ENCODE peak calls at places on chromosomes 12 and 14, in eight cellular contexts. S is foreskin keratinocyte, F is tibial artery, C is mucosa of descending colon, R is fibroblast of lung, I is left lung, J is dorsolateral prefrontal cortex, O is BJ. W is an unnamed sample.

GRCh38 chr12:59113831-59114273 is 193.5 kb upstream of the LRIG3 start:
- DNase-seq in S (peak), F (peak), C (peak), R (peak), I (peak), J (peak), O (peak), W (peak)

GRCh38 chr12:92992041-92992440 is 62.9 kb upstream of the EEA1 start:
- DNase-seq in S (no peak), F (no peak), C (no peak), R (peak), I (no peak), J (no peak), O (peak), W (no peak)

GRCh38 chr12:57842342-57843294 is 3.9 kb downstream of the CTDSP2 start:
- DNase-seq in S (no peak), F (no peak), C (no peak), R (no peak), I (no peak), J (no peak), O (no peak), W (no peak)

GRCh38 chr14:32513571-32514009 is 184.5 kb downstream of the AKAP6 start:
- DNase-seq in S (no peak), F (no peak), C (no peak), R (peak), I (no peak), J (no peak), O (no peak), W (no peak)

GRCh38 chr12:47095446-47096236 is 15.9 kb upstream of the AMIGO2 start:
- DNase-seq in S (peak), F (no peak), C (no peak), R (peak), I (no peak), J (no peak), O (peak), W (no peak)

GRCh38 chr14:58118097-58118496 is 33.9 kb downstream of the ARMH4 start:
- DNase-seq in S (no peak), F (no peak), C (no peak), R (no peak), I (no peak), J (no peak), O (no peak), W (no peak)

GRCh38 chr12:120249875-120250795 is 15.4 kb downstream of the PXN start:
- DNase-seq in S (no peak), F (peak), C (peak), R (no peak), I (peak), J (no peak), O (no peak), W (no peak)

GRCh38 chr12:11785722-11786121 is 136.2 kb downstream of the ETV6 start:
- DNase-seq in S (peak), F (no peak), C (no peak), R (peak), I (no peak), J (no peak), O (no peak), W (no peak)

GRCh38 chr12:68792952-68793351 is 15.0 kb upstream of the MDM2 start:
- DNase-seq in S (no peak), F (no peak), C (no peak), R (peak), I (no peak), J (no peak), O (no peak), W (no peak)

GRCh38 chr12:124426594-124427550 is 132.0 kb downstream of the RFLNA start:
- DNase-seq in S (no peak), F (no peak), C (peak), R (no peak), I (no peak), J (no peak), O (no peak), W (no peak)

GRCh38 chr12:27193854-27194544 is 50.1 kb upstream of the STK38L start:
- DNase-seq in S (peak), F (peak), C (no peak), R (peak), I (no peak), J (no peak), O (peak), W (no peak)

GRCh38 chr12:116692605-116693004 is 45.3 kb downstream of the SPRING1 start:
- DNase-seq in S (no peak), F (no peak), C (no peak), R (no peak), I (no peak), J (no peak), O (no peak), W (no peak)

GRCh38 chr12:116691636-116692035 is 46.2 kb downstream of the SPRING1 start:
- DNase-seq in S (no peak), F (no peak), C (no peak), R (no peak), I (no peak), J (no peak), O (no peak), W (no peak)

GRCh38 chr12:116695464-116695725 is 42.5 kb downstream of the SPRING1 start:
- DNase-seq in S (no peak), F (no peak), C (no peak), R (no peak), I (no peak), J (no peak), O (no peak), W (no peak)

GRCh38 chr12:116694653-116695463 is 43.0 kb downstream of the SPRING1 start:
- DNase-seq in S (no peak), F (no peak), C (no peak), R (no peak), I (no peak), J (no peak), O (no peak), W (peak)

GRCh38 chr12:116693259-116694227 is 44.3 kb downstream of the SPRING1 start:
- DNase-seq in S (no peak), F (no peak), C (no peak), R (no peak), I (no peak), J (no peak), O (no peak), W (no peak)
- TF ChIP-seq CTCF in S (no peak), F (no peak), C (no peak), R (no peak), I (no peak), J (no peak), O (peak), W (no peak)

GRCh38 chr14:71309756-71310155 is 402.5 kb downstream of the PCNX1 start:
- DNase-seq in S (no peak), F (no peak), C (no peak), R (no peak), I (no peak), J (no peak), O (no peak), W (no peak)
- TF ChIP-seq CTCF in S (peak), F (no peak), C (no peak), R (no peak), I (no peak), J (no peak), O (no peak), W (peak)

GRCh38 chr14:93395227-93395626 is 35.5 kb upstream of the UNC79 start:
- DNase-seq in S (no peak), F (no peak), C (no peak), R (no peak), I (no peak), J (no peak), O (no peak), W (no peak)
- TF ChIP-seq CTCF in S (no peak), F (no peak), C (no peak), R (no peak), I (no peak), J (no peak), O (no peak), W (no peak)

DNA sequence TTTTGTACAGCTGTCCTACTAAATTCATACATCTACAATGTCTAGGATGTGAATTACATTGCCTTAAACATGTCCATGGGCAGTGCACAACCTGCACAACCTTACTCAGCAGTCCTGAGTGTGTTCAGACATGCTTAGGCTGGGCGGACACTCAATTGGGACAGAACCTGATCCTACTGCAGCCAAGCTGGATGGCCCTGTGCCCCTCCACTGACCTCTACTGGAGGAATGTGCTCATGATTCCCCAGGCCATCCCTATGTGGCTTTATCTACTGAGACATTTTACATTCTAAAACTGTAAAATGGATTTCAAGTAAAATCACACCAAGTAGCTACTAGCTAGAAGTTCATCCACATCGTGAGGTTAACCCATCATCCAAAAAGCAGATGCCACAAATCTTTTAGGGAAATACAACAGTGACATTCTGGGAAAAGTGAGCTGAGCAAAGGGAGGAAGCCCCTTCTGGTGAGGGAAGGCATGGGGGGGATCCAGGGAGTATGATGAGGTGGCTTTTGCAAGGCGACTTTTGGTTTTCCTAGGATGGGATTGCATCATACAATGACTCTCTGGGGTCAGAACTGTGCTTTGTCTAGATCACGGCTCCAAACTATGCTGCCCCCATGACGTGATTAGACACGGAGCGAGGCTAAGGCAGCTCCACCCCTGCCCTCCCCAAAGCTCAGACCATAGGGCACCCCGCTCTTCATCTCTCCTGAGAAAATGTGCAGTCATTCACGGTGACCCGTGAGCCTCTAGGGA is 911.7 kb upstream of the TMEM132C start:
- DNase-seq in S (no peak), F (no peak), C (no peak), R (no peak), I (no peak), J (no peak), O (no peak), W (no peak)
- TF ChIP-seq CTCF in S (peak), F (no peak), C (no peak), R (peak), I (no peak), J (no peak), O (peak), W (peak)

DNA sequence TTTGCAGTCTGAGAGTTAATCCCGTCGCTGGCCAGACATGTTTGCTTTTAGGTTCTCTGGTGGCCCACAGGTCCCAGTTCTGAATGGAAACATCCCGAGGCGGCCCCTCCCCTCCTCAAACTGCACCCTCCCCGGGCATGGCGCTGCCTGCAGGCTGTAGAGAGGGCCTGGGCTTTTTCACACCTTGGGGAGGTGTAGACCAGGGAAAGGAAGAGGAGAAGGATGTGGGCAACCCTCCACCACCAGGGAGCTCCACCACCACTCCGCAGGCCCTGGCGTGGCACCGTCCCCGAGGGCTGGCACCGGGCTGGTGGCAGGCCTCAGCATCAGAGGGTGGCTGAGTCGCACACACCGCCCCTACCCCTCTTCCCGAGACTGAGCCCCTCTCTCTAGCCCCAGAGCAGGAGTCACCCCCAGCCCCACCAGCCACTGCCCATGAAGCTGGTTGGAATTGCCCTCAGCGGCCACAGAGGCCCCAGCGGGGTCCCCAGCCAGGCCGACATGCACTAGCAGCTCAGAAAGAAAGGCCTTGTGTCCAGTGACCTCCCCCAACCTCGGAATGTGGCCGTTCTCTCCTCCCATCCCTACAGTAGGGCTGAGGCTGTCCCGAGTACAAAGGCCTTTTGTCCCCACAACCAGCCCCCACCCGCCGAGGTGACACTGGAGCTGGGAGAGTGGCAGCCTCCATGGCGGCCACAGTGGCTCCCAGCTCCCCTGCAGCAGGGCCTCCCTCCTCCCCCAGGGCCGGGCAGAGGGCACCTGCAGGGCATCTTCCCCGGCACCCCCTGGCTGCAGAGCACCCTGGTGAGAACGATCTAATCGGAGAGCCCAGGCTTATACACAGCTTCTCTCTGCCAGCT is 23.5 kb upstream of the INF2 start:
- DNase-seq in S (no peak), F (peak), C (peak), R (no peak), I (no peak), J (peak), O (no peak), W (no peak)
- TF ChIP-seq CTCF in S (peak), F (peak), C (peak), R (no peak), I (peak), J (peak), O (peak), W (peak)

GRCh38 chr12:22797686-22798085 is 172.7 kb downstream of the ETNK1 start:
- DNase-seq in S (no peak), F (no peak), C (no peak), R (no peak), I (no peak), J (no peak), O (no peak), W (no peak)

GRCh38 chr12:22802883-22803640 is 178.1 kb downstream of the ETNK1 start:
- DNase-seq in S (no peak), F (no peak), C (no peak), R (no peak), I (no peak), J (no peak), O (no peak), W (no peak)

GRCh38 chr12:22803725-22804124 is 178.8 kb downstream of the ETNK1 start:
- DNase-seq in S (no peak), F (no peak), C (no peak), R (no peak), I (no peak), J (no peak), O (no peak), W (no peak)

GRCh38 chr12:22800332-22800731 is 175.4 kb downstream of the ETNK1 start:
- DNase-seq in S (no peak), F (no peak), C (no peak), R (no peak), I (no peak), J (no peak), O (no peak), W (no peak)
- TF ChIP-seq CTCF in S (no peak), F (no peak), C (no peak), R (no peak), I (no peak), J (no peak), O (no peak), W (no peak)

GRCh38 chr12:109798691-109799090 is 34.5 kb downstream of the TRPV4 start:
- DNase-seq in S (no peak), F (no peak), C (no peak), R (no peak), I (no peak), J (no peak), O (no peak), W (no peak)

GRCh38 chr12:109796057-109796456 is 37.1 kb downstream of the TRPV4 start:
- DNase-seq in S (no peak), F (no peak), C (no peak), R (no peak), I (no peak), J (no peak), O (no peak), W (no peak)

GRCh38 chr12:109795023-109795422 is 38.2 kb downstream of the TRPV4 start:
- DNase-seq in S (peak), F (no peak), C (no peak), R (peak), I (no peak), J (no peak), O (no peak), W (no peak)

GRCh38 chr12:109800536-109800935 is 32.7 kb downstream of the TRPV4 start:
- DNase-seq in S (no peak), F (no peak), C (no peak), R (no peak), I (no peak), J (no peak), O (no peak), W (no peak)

GRCh38 chr12:109797905-109798669 is 35.1 kb downstream of the TRPV4 start:
- DNase-seq in S (no peak), F (no peak), C (no peak), R (no peak), I (no peak), J (no peak), O (no peak), W (no peak)
- TF ChIP-seq CTCF in S (peak), F (no peak), C (no peak), R (no peak), I (no peak), J (no peak), O (peak), W (peak)

GRCh38 chr14:61179776-61180398 is 101.3 kb downstream of the TMEM30B start:
- DNase-seq in S (no peak), F (no peak), C (no peak), R (peak), I (no peak), J (no peak), O (no peak), W (no peak)
- TF ChIP-seq CTCF in S (no peak), F (no peak), C (no peak), R (no peak), I (no peak), J (no peak), O (no peak), W (no peak)

GRCh38 chr12:104501641-104502040 is 44.9 kb downstream of the CHST11 start:
- DNase-seq in S (no peak), F (no peak), C (no peak), R (no peak), I (no peak), J (no peak), O (no peak), W (no peak)
- TF ChIP-seq CTCF in S (no peak), F (no peak), C (no peak), R (no peak), I (no peak), J (no peak), O (no peak), W (no peak)

GRCh38 chr14:52949249-52949648 is 1.6 kb downstream of the FERMT2 start:
- DNase-seq in S (no peak), F (no peak), C (no peak), R (no peak), I (no peak), J (no peak), O (no peak), W (no peak)

GRCh38 chr14:52950898-52951729 is at the start of gene FERMT2:
- DNase-seq in S (peak), F (peak), C (peak), R (peak), I (peak), J (peak), O (no peak), W (peak)

GRCh38 chr14:52950410-52950897 is 396 bp downstream of the FERMT2 start:
- DNase-seq in S (peak), F (peak), C (peak), R (peak), I (peak), J (peak), O (no peak), W (peak)

GRCh38 chr14:52949711-52950409 is 990 bp downstream of the FERMT2 start:
- DNase-seq in S (peak), F (peak), C (no peak), R (peak), I (peak), J (no peak), O (no peak), W (no peak)

DNA sequence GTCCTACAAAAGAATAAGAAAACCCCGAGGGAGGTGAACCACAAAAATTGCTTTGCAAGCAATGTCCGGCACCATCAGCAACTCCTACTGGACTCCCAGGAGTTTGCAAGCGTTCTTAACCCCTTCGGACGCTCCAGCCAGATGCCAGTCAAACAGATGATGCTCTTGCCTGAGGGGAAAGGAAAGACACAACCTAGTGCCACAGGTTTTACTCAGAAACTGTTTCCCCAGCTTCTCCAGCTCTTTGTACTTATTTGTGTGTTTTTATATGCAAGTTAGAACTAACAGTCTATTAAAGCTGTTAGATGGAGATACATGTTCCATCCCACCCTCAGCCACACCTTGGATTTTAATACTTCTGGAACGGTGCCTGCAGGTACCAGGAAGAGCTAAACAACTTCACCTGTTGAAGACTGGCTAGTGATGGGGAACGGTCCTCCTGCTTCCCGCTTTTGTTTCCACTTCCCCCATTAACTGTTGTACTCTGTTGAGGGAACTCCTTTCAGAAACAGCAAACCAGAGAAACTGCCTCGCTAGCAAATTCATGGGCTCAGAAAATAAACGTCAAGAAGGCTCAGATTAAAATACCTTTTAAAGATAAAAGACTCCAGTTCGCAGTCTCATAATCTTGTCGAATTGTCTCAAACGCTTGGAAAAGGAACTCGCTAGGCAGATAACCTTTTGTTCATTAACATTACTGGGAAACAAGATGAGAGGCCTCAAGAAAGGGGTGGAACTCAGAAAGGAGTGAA is 1.1 kb upstream of the FERMT2 start:
- DNase-seq in S (no peak), F (peak), C (no peak), R (peak), I (peak), J (no peak), O (no peak), W (no peak)
- TF ChIP-seq CTCF in S (peak), F (peak), C (no peak), R (peak), I (peak), J (peak), O (peak), W (peak)